ENCODE peak calls at places on chromosomes 3 and 15, in five cellular contexts. W is NCI-H1417, X is neural progenitor cell, H is breast epithelium, S is NAMALWA. O is an unnamed sample.

GRCh38 chr3:138381950-138382715 is 33.8 kb downstream of the MRAS start:
- DNase-seq in W (no peak), X (peak), H (peak), S (no peak), O (no peak)

GRCh38 chr15:25775317-25775912 is 87.7 kb downstream of the ATP10A start:
- DNase-seq in W (no peak), X (peak), H (no peak), S (no peak), O (peak)

GRCh38 chr15:57217716-57218598 is 158.3 kb upstream of the CGNL1 start:
- DNase-seq in W (peak), X (peak), H (no peak), S (peak), O (no peak)

GRCh38 chr15:48507416-48508065 is 138.0 kb downstream of the FBN1 start:
- DNase-seq in W (no peak), X (peak), H (no peak), S (peak), O (peak)

GRCh38 chr15:49223536-49224274 is 53.7 kb downstream of the GALK2 start:
- DNase-seq in W (no peak), X (no peak), H (no peak), S (no peak), O (no peak)

GRCh38 chr3:134446800-134447199 is 39.0 kb downstream of the ANAPC13 start:
- DNase-seq in W (no peak), X (no peak), H (peak), S (no peak), O (no peak)

GRCh38 chr15:76799760-76800159 is 105.4 kb downstream of the SCAPER start:
- DNase-seq in W (no peak), X (no peak), H (no peak), S (no peak), O (no peak)

GRCh38 chr15:101357333-101357732 is 62.3 kb upstream of the SNRPA1 start:
- DNase-seq in W (no peak), X (no peak), H (no peak), S (no peak), O (no peak)

GRCh38 chr3:183824761-183825379 is 507 bp downstream of the MAP6D1 start:
- DNase-seq in W (peak), X (peak), H (no peak), S (no peak), O (peak)

GRCh38 chr3:194673761-194674160 is 1.8 kb upstream of the LSG1 start:
- DNase-seq in W (no peak), X (no peak), H (no peak), S (no peak), O (no peak)

GRCh38 chr3:133428552-133428951 is 28.7 kb downstream of the BFSP2 start:
- DNase-seq in W (no peak), X (no peak), H (peak), S (no peak), O (peak)

GRCh38 chr3:49872801-49873281 is 3.1 kb upstream of the CAMKV start:
- DNase-seq in W (no peak), X (no peak), H (no peak), S (peak), O (no peak)

GRCh38 chr3:182585532-182586150 is 207.7 kb upstream of the ATP11B start:
- DNase-seq in W (no peak), X (no peak), H (no peak), S (no peak), O (no peak)

GRCh38 chr15:42707873-42708544 is 28.9 kb downstream of the CDAN1 start:
- DNase-seq in W (no peak), X (no peak), H (no peak), S (no peak), O (no peak)

GRCh38 chr15:58146734-58147133 is 8.6 kb downstream of the AQP9 start:
- DNase-seq in W (peak), X (no peak), H (no peak), S (no peak), O (no peak)

GRCh38 chr15:22913646-22914380 is 66.4 kb downstream of the CYFIP1 start:
- DNase-seq in W (no peak), X (no peak), H (no peak), S (no peak), O (no peak)

GRCh38 chr3:195931582-195932273 is 23.4 kb upstream of the TNK2 start:
- DNase-seq in W (no peak), X (no peak), H (no peak), S (no peak), O (no peak)